ENCODE peak calls at places on chromosomes 1 and 21, in four cellular contexts. One of them, this sample, is unnamed.

GRCh38 chr1:203649551-203650011 is 22.9 kb downstream of the ATP2B4 start:
- DNase-seq in bronchial epithelial cell: peak; percentile 76
- DNase-seq in thoracic aorta: no peak
- DNase-seq in mammary epithelial cell: peak; percentile 78
- DNase-seq in this sample: peak; percentile 56

GRCh38 chr1:162676087-162676486 is 43.8 kb downstream of the DDR2 start:
- DNase-seq in thoracic aorta: no peak
- DNase-seq in mammary epithelial cell: no peak
- DNase-seq in bronchial epithelial cell: no peak
- DNase-seq in this sample: no peak

GRCh38 chr1:27601771-27602509 is 2.0 kb downstream of the AHDC1 start:
- DNase-seq in thoracic aorta: no peak
- DNase-seq in bronchial epithelial cell: no peak
- DNase-seq in mammary epithelial cell: peak; percentile 36
- DNase-seq in this sample: no peak

GRCh38 chr1:182359645-182360044 is 31.9 kb downstream of the GLUL start:
- DNase-seq in mammary epithelial cell: no peak
- DNase-seq in thoracic aorta: no peak
- DNase-seq in bronchial epithelial cell: no peak
- DNase-seq in this sample: no peak

GRCh38 chr21:34526618-34527290 is 14.7 kb upstream of the KCNE1 start:
- DNase-seq in bronchial epithelial cell: peak; percentile 99
- DNase-seq in thoracic aorta: peak; percentile 50
- DNase-seq in mammary epithelial cell: peak; percentile 98
- DNase-seq in this sample: no peak

GRCh38 chr21:35475006-35475405 is 425.9 kb upstream of the RUNX1 start:
- DNase-seq in thoracic aorta: no peak
- DNase-seq in mammary epithelial cell: no peak
- DNase-seq in bronchial epithelial cell: peak; percentile 16
- DNase-seq in this sample: no peak

GRCh38 chr1:5477716-5478115 is 514.5 kb downstream of the NPHP4 start:
- DNase-seq in thoracic aorta: no peak
- DNase-seq in bronchial epithelial cell: no peak
- DNase-seq in mammary epithelial cell: no peak
- DNase-seq in this sample: no peak

GRCh38 chr1:163378554-163378953 is 56.8 kb downstream of the NUF2 start:
- DNase-seq in mammary epithelial cell: no peak
- DNase-seq in thoracic aorta: no peak
- DNase-seq in bronchial epithelial cell: no peak
- DNase-seq in this sample: no peak

GRCh38 chr1:53601867-53602266 is 137.1 kb downstream of the GLIS1 start:
- DNase-seq in bronchial epithelial cell: no peak
- DNase-seq in mammary epithelial cell: no peak
- DNase-seq in thoracic aorta: no peak
- DNase-seq in this sample: no peak

GRCh38 chr1:59412705-59413326 is 115.9 kb downstream of the FGGY start:
- DNase-seq in mammary epithelial cell: no peak
- DNase-seq in thoracic aorta: no peak
- DNase-seq in bronchial epithelial cell: no peak
- DNase-seq in this sample: no peak

GRCh38 chr1:157496121-157496526 is 56.2 kb downstream of the FCRL5 start:
- DNase-seq in thoracic aorta: no peak
- DNase-seq in mammary epithelial cell: peak; percentile 32
- DNase-seq in bronchial epithelial cell: peak; percentile 38
- DNase-seq in this sample: no peak

GRCh38 chr21:25963186-25963585 is 207.4 kb downstream of the APP start:
- DNase-seq in bronchial epithelial cell: peak; percentile 84
- DNase-seq in mammary epithelial cell: peak; percentile 80
- DNase-seq in thoracic aorta: no peak
- DNase-seq in this sample: no peak

GRCh38 chr21:41663805-41664788 is 102.8 kb downstream of the RIPK4 start:
- DNase-seq in mammary epithelial cell: no peak
- DNase-seq in bronchial epithelial cell: no peak
- DNase-seq in thoracic aorta: no peak
- DNase-seq in this sample: no peak

GRCh38 chr21:37871121-37871862 is 45.0 kb downstream of the KCNJ6 start:
- DNase-seq in mammary epithelial cell: peak; percentile 72
- DNase-seq in thoracic aorta: no peak
- DNase-seq in bronchial epithelial cell: peak; percentile 26
- DNase-seq in this sample: no peak

GRCh38 chr1:166164995-166165660 is 1.7 kb downstream of the FAM78B start:
- DNase-seq in bronchial epithelial cell: no peak
- DNase-seq in thoracic aorta: no peak
- DNase-seq in mammary epithelial cell: peak; percentile 60
- DNase-seq in this sample: no peak
- TF ChIP-seq CTCF in bronchial epithelial cell: peak; percentile 40
- TF ChIP-seq CTCF in thoracic aorta: peak; percentile 51
- TF ChIP-seq CTCF in mammary epithelial cell: peak; percentile 27
- TF ChIP-seq CTCF in this sample: no peak

GRCh38 chr1:226870323-226871046 is at the start of gene PSEN2:
- DNase-seq in thoracic aorta: peak; percentile 20
- DNase-seq in mammary epithelial cell: peak; percentile 49
- DNase-seq in bronchial epithelial cell: peak; percentile 12
- DNase-seq in this sample: peak; percentile 60
- TF ChIP-seq CTCF in thoracic aorta: peak; percentile 31
- TF ChIP-seq CTCF in mammary epithelial cell: peak; percentile 25
- TF ChIP-seq CTCF in bronchial epithelial cell: peak; percentile 25
- TF ChIP-seq CTCF in this sample: no peak

DNA sequence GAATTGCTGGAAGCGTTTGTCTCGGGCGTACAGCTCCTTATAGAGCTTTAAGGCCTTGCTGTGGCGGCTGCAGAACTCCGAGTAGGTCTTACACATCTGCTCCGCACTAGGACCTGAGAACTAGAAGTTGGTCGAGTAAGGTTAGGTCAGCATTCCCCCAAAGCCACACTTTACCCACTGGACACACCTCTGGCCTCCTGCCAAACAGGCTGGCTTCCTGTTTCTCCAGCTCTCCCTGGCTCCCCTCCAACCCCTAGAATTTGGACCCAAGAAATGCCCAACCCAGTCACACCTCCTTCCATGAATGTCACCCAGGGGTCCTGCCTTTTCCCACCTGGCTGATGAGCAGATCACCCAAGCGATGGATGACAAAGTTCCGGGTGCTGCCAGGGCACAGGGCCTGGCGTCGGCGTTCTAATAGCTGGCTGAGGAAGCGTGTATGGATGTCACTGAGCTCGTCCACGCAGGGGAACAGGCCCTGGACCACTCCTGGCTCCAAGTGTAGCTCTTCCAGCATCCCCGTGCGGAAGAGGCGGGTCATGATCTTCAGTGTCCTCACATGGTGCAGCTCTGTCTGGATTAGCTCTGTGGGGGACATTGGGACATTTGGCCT is 15.6 kb downstream of the ARHGEF2 start:
- DNase-seq in bronchial epithelial cell: peak; percentile 34
- DNase-seq in thoracic aorta: no peak
- DNase-seq in mammary epithelial cell: peak; percentile 47
- DNase-seq in this sample: no peak
- TF ChIP-seq CTCF in bronchial epithelial cell: no peak
- TF ChIP-seq CTCF in thoracic aorta: no peak
- TF ChIP-seq CTCF in mammary epithelial cell: no peak
- TF ChIP-seq CTCF in this sample: no peak

GRCh38 chr1:176949033-176949662 is 215.4 kb downstream of the ASTN1 start:
- DNase-seq in thoracic aorta: no peak
- DNase-seq in mammary epithelial cell: peak; percentile 68
- DNase-seq in bronchial epithelial cell: peak; percentile 53
- DNase-seq in this sample: no peak
- TF ChIP-seq CTCF in thoracic aorta: peak; percentile 48
- TF ChIP-seq CTCF in mammary epithelial cell: peak; percentile 81
- TF ChIP-seq CTCF in bronchial epithelial cell: peak; percentile 80
- TF ChIP-seq CTCF in this sample: no peak

This sample was measured in natural killer cell.